ENCODE peak calls at places on chromosomes 12 and 14, in nine cellular contexts. H, G, L, W, A, R, M, O and E are unnamed samples.

GRCh38 chr14:95355422-95355821 is 35.7 kb upstream of the CLMN start:
- DNase-seq in H (no peak), G (no peak), L (no peak), W (no peak), A (no peak), R (no peak), M (no peak), O (no peak), E (no peak)

GRCh38 chr14:64680013-64680674 is 24.1 kb upstream of the PLEKHG3 start:
- DNase-seq in H (no peak), G (peak; percentile 60), L (no peak), W (no peak), A (no peak), R (peak; percentile 66), M (no peak), O (no peak), E (peak; percentile 74)

GRCh38 chr14:91155626-91156089 is 41.8 kb downstream of the DGLUCY start:
- DNase-seq in H (no peak), G (no peak), L (no peak), W (no peak), A (no peak), R (no peak), M (no peak), O (no peak), E (no peak)

GRCh38 chr14:57982802-57983201 is 116.9 kb upstream of the SLC35F4 start:
- DNase-seq in H (no peak), G (peak; percentile 46), L (no peak), W (no peak), A (peak; percentile 63), R (peak; percentile 29), M (no peak), O (no peak), E (no peak)

GRCh38 chr12:132285311-132285741 is 44.1 kb downstream of the GALNT9 start:
- DNase-seq in H (no peak), G (no peak), L (no peak), W (no peak), A (no peak), R (peak; percentile 45), M (no peak), O (no peak), E (no peak)

GRCh38 chr12:128863957-128864356 is 10.7 kb downstream of the GLT1D1 start:
- DNase-seq in H (no peak), G (no peak), L (no peak), W (no peak), A (no peak), R (no peak), M (no peak), O (no peak), E (no peak)

GRCh38 chr12:51924551-51925399 is 17.5 kb downstream of the ACVRL1 start:
- DNase-seq in H (no peak), G (no peak), L (no peak), W (no peak), A (no peak), R (no peak), M (no peak), O (no peak), E (no peak)

GRCh38 chr14:24674204-24674970 is 40.4 kb upstream of the GZMB start:
- DNase-seq in H (no peak), G (no peak), L (no peak), W (no peak), A (no peak), R (no peak), M (peak; percentile 56), O (peak; percentile 62), E (no peak)

GRCh38 chr12:1272132-1272531 is 281.1 kb downstream of the ERC1 start:
- DNase-seq in H (no peak), G (no peak), L (no peak), W (no peak), A (no peak), R (no peak), M (no peak), O (no peak), E (no peak)

GRCh38 chr12:22978962-22979361 is 354.0 kb downstream of the ETNK1 start:
- DNase-seq in H (no peak), G (peak; percentile 13), L (no peak), W (peak; percentile 11), A (no peak), R (peak; percentile 22), M (no peak), O (no peak), E (peak; percentile 94)

GRCh38 chr12:124694250-124694649 is 126.8 kb upstream of the NCOR2 start:
- DNase-seq in H (no peak), G (no peak), L (no peak), W (no peak), A (no peak), R (no peak), M (peak; percentile 72), O (peak; percentile 17), E (no peak)

GRCh38 chr12:84924956-84925355 is 12.4 kb upstream of the SLC6A15 start:
- DNase-seq in H (no peak), G (no peak), L (no peak), W (no peak), A (no peak), R (peak; percentile 16), M (no peak), O (no peak), E (peak; percentile 77)

GRCh38 chr14:54344445-54344844 is 52.4 kb upstream of the CDKN3 start:
- DNase-seq in H (no peak), G (no peak), L (no peak), W (no peak), A (no peak), R (no peak), M (no peak), O (no peak), E (no peak)

GRCh38 chr12:50351120-50352043 is 45.0 kb downstream of the FAM186A start:
- DNase-seq in H (no peak), G (peak; percentile 7), L (no peak), W (no peak), A (no peak), R (no peak), M (no peak), O (no peak), E (peak; percentile 8)

GRCh38 chr12:132329036-132329738 is at the start of gene GALNT9:
- DNase-seq in H (no peak), G (peak; percentile 59), L (peak; percentile 80), W (no peak), A (peak; percentile 90), R (no peak), M (no peak), O (no peak), E (peak; percentile 53)

GRCh38 chr12:25458047-25458552 is 95.0 kb downstream of the LMNTD1 start:
- DNase-seq in H (peak; percentile 95), G (no peak), L (no peak), W (peak; percentile 56), A (no peak), R (peak; percentile 93), M (no peak), O (no peak), E (peak; percentile 97)

GRCh38 chr12:76375939-76376338 is 27.7 kb upstream of the BBS10 start:
- DNase-seq in H (no peak), G (no peak), L (no peak), W (no peak), A (no peak), R (peak; percentile 80), M (no peak), O (no peak), E (peak; percentile 7)

GRCh38 chr14:67263499-67264149 is 22.4 kb downstream of the PALS1 start:
- DNase-seq in H (no peak), G (peak; percentile 30), L (no peak), W (no peak), A (no peak), R (no peak), M (no peak), O (no peak), E (peak; percentile 48)

GRCh38 chr14:102831163-102831804 is 54.0 kb downstream of the TRAF3 start:
- DNase-seq in H (no peak), G (no peak), L (no peak), W (no peak), A (no peak), R (no peak), M (no peak), O (no peak), E (no peak)

DNA sequence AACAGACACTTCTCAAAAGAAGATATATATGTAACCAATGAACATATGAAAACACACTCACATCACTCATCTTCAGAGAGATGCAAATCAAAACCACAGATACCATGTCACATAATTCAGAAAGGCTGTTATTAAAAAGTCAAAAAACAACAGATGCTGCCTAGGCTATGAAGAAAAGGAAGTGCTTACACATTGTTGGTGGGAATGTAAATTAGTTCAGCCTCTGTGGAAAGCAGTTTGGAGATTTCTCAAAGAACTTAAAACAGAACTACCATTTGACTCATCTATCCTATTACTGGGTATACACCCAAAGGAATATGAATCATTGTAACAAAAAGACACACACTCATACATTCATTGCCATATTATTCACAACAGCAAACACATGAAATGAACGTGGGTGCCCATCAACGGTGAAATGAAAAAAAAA is 35.1 kb downstream of the EIF2S3B start:
- DNase-seq in H (no peak), G (no peak), L (no peak), W (no peak), A (no peak), R (peak; percentile 82), M (no peak), O (peak; percentile 56), E (peak; percentile 83)
- H3K27ac ChIP-seq in H (no peak overlapping the region), G (no peak overlapping the region), L (no peak overlapping the region), W (no peak overlapping the region), A (no peak overlapping the region), R (peak overlapping the region; percentile 79), M (no peak overlapping the region), O (peak overlapping the region; percentile 62), E (peak overlapping the region; percentile 66)

GRCh38 chr12:110001596-110001995 is 2.4 kb downstream of the ANKRD13A start:
- DNase-seq in H (no peak), G (no peak), L (no peak), W (no peak), A (no peak), R (peak; percentile 87), M (no peak), O (no peak), E (peak; percentile 94)
- H3K4me3 ChIP-seq in H (peak overlapping the region; percentile 26), G (no peak overlapping the region), L (no peak overlapping the region), W (no peak overlapping the region), A (no peak overlapping the region), R (peak overlapping the region; percentile 49), M (no peak overlapping the region), O (peak overlapping the region; percentile 96), E (peak overlapping the region; percentile 96)

DNA sequence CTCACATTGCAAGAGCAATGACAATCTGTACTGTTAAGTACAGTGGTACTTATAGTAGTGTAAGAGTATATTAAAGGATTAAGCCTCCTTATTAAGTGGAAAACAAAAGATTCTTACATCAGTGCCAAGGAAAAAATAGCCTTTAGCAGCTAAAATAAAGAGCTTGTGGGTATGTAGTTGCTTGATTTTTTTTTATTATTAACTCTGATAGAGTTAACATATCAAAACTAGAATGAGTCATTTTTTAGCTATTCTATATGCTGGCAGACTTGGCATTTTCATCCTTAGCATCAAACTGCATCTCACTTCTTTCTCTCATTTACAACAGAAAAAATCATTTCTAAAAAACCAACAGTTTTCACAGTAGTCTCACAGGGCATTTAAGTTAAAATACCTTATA is 86.5 kb downstream of the ATP2B1 start:
- DNase-seq in H (no peak), G (no peak), L (no peak), W (no peak), A (no peak), R (no peak), M (no peak), O (no peak), E (peak; percentile 15)
- TF ChIP-seq EZH2phosphoT487 in H (no peak), G (no peak), L (no peak), W (no peak), A (no peak), R (no peak), M (no peak), O (no peak), E (no peak)

DNA sequence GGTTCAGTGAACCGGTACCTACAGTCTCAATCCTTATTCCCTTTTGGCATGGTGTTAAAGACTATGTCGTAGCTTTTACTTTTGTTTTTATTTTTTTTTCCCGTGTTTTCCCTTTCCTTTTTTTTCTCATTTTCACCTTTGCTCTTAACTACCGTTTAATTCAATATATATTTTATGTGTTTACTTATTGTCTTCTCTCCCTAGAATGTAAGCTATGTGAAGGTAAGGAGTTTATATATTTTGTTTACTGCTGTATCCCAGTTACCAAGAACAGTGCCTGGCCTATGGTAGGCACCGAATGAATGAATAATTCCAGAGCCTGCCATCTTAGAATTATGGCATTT is 261 bp upstream of the MLH3 start:
- DNase-seq in H (no peak), G (no peak), L (peak; percentile 29), W (no peak), A (no peak), R (no peak), M (no peak), O (no peak), E (no peak)
- H3K27ac ChIP-seq in H (no peak overlapping the region), G (no peak overlapping the region), L (no peak overlapping the region), W (no peak overlapping the region), A (no peak overlapping the region), R (no peak overlapping the region), M (no peak overlapping the region), O (no peak overlapping the region), E (peak overlapping the region; percentile 87)